ENCODE peak calls at places on chromosomes 13 and 19, in six cellular contexts. One of them, this sample, is unnamed.
A peak's percentile ranks its signal among the peaks of the same experiment; 100 is the strongest.

GRCh38 chr19:35822579-35822978 is 9.9 kb upstream of the PRODH2 start:
- DNase-seq in IMR-90: no peak
- DNase-seq in H1: no peak
- DNase-seq in mesenchymal stem cell: no peak
- DNase-seq in mesendoderm: no peak
- DNase-seq in H9: no peak
- DNase-seq in this sample: no peak

GRCh38 chr13:110132178-110132975 is 174.6 kb downstream of the COL4A1 start:
- DNase-seq in mesenchymal stem cell: peak; percentile 60
- DNase-seq in mesendoderm: no peak
- DNase-seq in H1: no peak
- DNase-seq in IMR-90: peak; percentile 50
- DNase-seq in H9: no peak
- DNase-seq in this sample: no peak

GRCh38 chr13:111339366-111340143 is 19.1 kb downstream of the TEX29 start:
- DNase-seq in H1: no peak
- DNase-seq in mesenchymal stem cell: no peak
- DNase-seq in H9: peak; percentile 23
- DNase-seq in mesendoderm: no peak
- DNase-seq in IMR-90: no peak
- DNase-seq in this sample: no peak

GRCh38 chr19:58091251-58091995 is 6.6 kb downstream of the ZSCAN18 start:
- DNase-seq in IMR-90: no peak
- DNase-seq in H9: no peak
- DNase-seq in H1: no peak
- DNase-seq in mesendoderm: peak; percentile 32
- DNase-seq in mesenchymal stem cell: no peak
- DNase-seq in this sample: no peak

GRCh38 chr13:34164585-34164984 is 346.6 kb downstream of the RFC3 start:
- DNase-seq in mesendoderm: no peak
- DNase-seq in H1: no peak
- DNase-seq in H9: no peak
- DNase-seq in mesenchymal stem cell: no peak
- DNase-seq in IMR-90: no peak
- DNase-seq in this sample: peak; percentile 26

GRCh38 chr13:102697929-102698648 is 3.2 kb upstream of the METTL21C start:
- DNase-seq in H9: no peak
- DNase-seq in IMR-90: no peak
- DNase-seq in mesendoderm: no peak
- DNase-seq in H1: no peak
- DNase-seq in mesenchymal stem cell: no peak
- DNase-seq in this sample: no peak

GRCh38 chr13:32659736-32660135 is 73.5 kb downstream of the PDS5B start:
- DNase-seq in H9: no peak
- DNase-seq in IMR-90: peak; percentile 25
- DNase-seq in mesendoderm: no peak
- DNase-seq in H1: no peak
- DNase-seq in mesenchymal stem cell: peak; percentile 16
- DNase-seq in this sample: no peak

GRCh38 chr13:80798576-80799133 is 457.7 kb upstream of the SPRY2 start:
- DNase-seq in H1: no peak
- DNase-seq in mesenchymal stem cell: peak; percentile 16
- DNase-seq in IMR-90: no peak
- DNase-seq in H9: no peak
- DNase-seq in mesendoderm: no peak
- DNase-seq in this sample: no peak

GRCh38 chr13:48902421-48902820 is 73.3 kb upstream of the FNDC3A start:
- DNase-seq in H9: peak; percentile 41
- DNase-seq in H1: no peak
- DNase-seq in mesenchymal stem cell: peak; percentile 12
- DNase-seq in IMR-90: peak; percentile 19
- DNase-seq in mesendoderm: peak; percentile 72
- DNase-seq in this sample: peak; percentile 26

GRCh38 chr13:38173403-38173802 is 176.2 kb upstream of the UFM1 start:
- DNase-seq in H9: peak; percentile 29
- DNase-seq in mesendoderm: peak; percentile 9
- DNase-seq in H1: no peak
- DNase-seq in IMR-90: no peak
- DNase-seq in mesenchymal stem cell: no peak
- DNase-seq in this sample: no peak
- H2BK15ac ChIP-seq in H9: no peak overlapping the region
- H2BK15ac ChIP-seq in mesendoderm: no peak overlapping the region
- H2BK15ac ChIP-seq in H1: no peak overlapping the region
- H2BK15ac ChIP-seq in IMR-90: no peak overlapping the region
- H2BK15ac ChIP-seq in mesenchymal stem cell: no peak overlapping the region
- H2BK15ac ChIP-seq in this sample: no peak overlapping the region

DNA sequence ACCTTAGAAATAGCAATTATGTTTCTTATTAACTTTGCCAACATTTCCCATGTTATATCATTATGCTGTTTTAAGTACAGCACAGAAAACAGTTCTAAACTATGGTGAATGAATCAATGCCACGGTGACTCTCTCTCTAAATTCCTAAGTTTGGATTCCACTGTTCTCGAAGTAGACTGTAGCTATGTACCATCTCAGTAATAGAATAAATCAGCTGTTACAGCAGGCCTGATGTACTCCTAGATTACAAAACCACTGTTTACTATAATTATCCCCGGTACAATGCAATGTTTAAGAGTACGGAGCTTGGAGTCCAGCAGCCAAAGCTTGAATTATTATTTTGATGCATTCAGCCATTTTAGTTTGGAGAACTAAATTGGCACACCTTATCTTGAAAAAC is 476.3 kb upstream of the SLITRK1 start:
- DNase-seq in H9: no peak
- DNase-seq in H1: no peak
- DNase-seq in mesenchymal stem cell: peak; percentile 2
- DNase-seq in mesendoderm: no peak
- DNase-seq in IMR-90: no peak
- DNase-seq in this sample: no peak
- H2BK15ac ChIP-seq in H9: no peak overlapping the region
- H2BK15ac ChIP-seq in H1: no peak overlapping the region
- H2BK15ac ChIP-seq in mesenchymal stem cell: no peak overlapping the region
- H2BK15ac ChIP-seq in mesendoderm: no peak overlapping the region
- H2BK15ac ChIP-seq in IMR-90: no peak overlapping the region
- H2BK15ac ChIP-seq in this sample: no peak overlapping the region

GRCh38 chr19:4878491-4878968 is 11.1 kb upstream of the PLIN3 start:
- DNase-seq in H1: peak; percentile 60
- DNase-seq in mesendoderm: no peak
- DNase-seq in IMR-90: no peak
- DNase-seq in H9: peak; percentile 31
- DNase-seq in mesenchymal stem cell: no peak
- DNase-seq in this sample: no peak
- H2BK15ac ChIP-seq in H1: no peak overlapping the region
- H2BK15ac ChIP-seq in mesendoderm: no peak overlapping the region
- H2BK15ac ChIP-seq in IMR-90: no peak overlapping the region
- H2BK15ac ChIP-seq in H9: no peak overlapping the region
- H2BK15ac ChIP-seq in mesenchymal stem cell: peak overlapping the region; percentile 36
- H2BK15ac ChIP-seq in this sample: peak overlapping the region; percentile 98

GRCh38 chr19:30780032-30780431 is 407.8 kb downstream of the ZNF536 start:
- DNase-seq in mesenchymal stem cell: no peak
- DNase-seq in H1: no peak
- DNase-seq in H9: no peak
- DNase-seq in IMR-90: no peak
- DNase-seq in mesendoderm: no peak
- DNase-seq in this sample: no peak

GRCh38 chr19:30780456-30780855 is 408.3 kb downstream of the ZNF536 start:
- DNase-seq in mesendoderm: no peak
- DNase-seq in H1: no peak
- DNase-seq in mesenchymal stem cell: no peak
- DNase-seq in IMR-90: no peak
- DNase-seq in H9: no peak
- DNase-seq in this sample: no peak

GRCh38 chr19:30781519-30781918 is 409.3 kb downstream of the ZNF536 start:
- DNase-seq in mesendoderm: no peak
- DNase-seq in mesenchymal stem cell: no peak
- DNase-seq in H9: no peak
- DNase-seq in IMR-90: no peak
- DNase-seq in H1: no peak
- DNase-seq in this sample: no peak

GRCh38 chr19:30778961-30779690 is 406.9 kb downstream of the ZNF536 start:
- DNase-seq in mesendoderm: no peak
- DNase-seq in H1: peak; percentile 1
- DNase-seq in mesenchymal stem cell: no peak
- DNase-seq in IMR-90: no peak
- DNase-seq in H9: no peak
- DNase-seq in this sample: no peak

DNA sequence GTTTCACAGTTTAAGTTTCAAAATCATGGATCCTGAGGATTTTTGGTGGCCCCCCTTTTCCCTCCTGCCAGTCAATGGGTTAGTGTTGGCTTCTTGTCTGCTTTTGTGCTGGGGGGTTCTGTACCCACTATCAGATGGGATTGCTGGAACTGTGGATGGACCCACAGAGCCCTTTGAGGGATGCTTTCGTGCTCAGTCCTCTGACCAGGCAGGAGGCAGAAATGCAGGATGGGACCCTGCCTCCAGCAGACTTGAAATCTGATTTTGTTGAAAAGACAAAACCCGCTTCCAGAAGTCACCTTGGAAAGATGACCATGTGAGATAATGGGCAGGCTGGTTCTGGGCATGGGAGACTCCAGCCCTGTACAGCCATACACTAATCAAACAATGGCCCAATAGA is 408.9 kb downstream of the ZNF536 start:
- DNase-seq in mesendoderm: no peak
- DNase-seq in H9: no peak
- DNase-seq in mesenchymal stem cell: no peak
- DNase-seq in H1: no peak
- DNase-seq in IMR-90: no peak
- DNase-seq in this sample: no peak
- H2BK15ac ChIP-seq in mesendoderm: no peak overlapping the region
- H2BK15ac ChIP-seq in H9: no peak overlapping the region
- H2BK15ac ChIP-seq in mesenchymal stem cell: no peak overlapping the region
- H2BK15ac ChIP-seq in H1: no peak overlapping the region
- H2BK15ac ChIP-seq in IMR-90: no peak overlapping the region
- H2BK15ac ChIP-seq in this sample: no peak overlapping the region

GRCh38 chr19:29586401-29586800 is 19.7 kb upstream of the POP4 start:
- DNase-seq in H1: no peak
- DNase-seq in H9: no peak
- DNase-seq in mesendoderm: no peak
- DNase-seq in IMR-90: no peak
- DNase-seq in mesenchymal stem cell: no peak
- DNase-seq in this sample: no peak

GRCh38 chr19:29588095-29588494 is 18.0 kb upstream of the POP4 start:
- DNase-seq in mesenchymal stem cell: no peak
- DNase-seq in H9: no peak
- DNase-seq in H1: no peak
- DNase-seq in IMR-90: no peak
- DNase-seq in mesendoderm: no peak
- DNase-seq in this sample: no peak

GRCh38 chr19:29590278-29590677 is 15.8 kb upstream of the POP4 start:
- DNase-seq in mesenchymal stem cell: no peak
- DNase-seq in H9: no peak
- DNase-seq in IMR-90: no peak
- DNase-seq in H1: no peak
- DNase-seq in mesendoderm: peak; percentile 27
- DNase-seq in this sample: no peak

GRCh38 chr19:29587518-29587986 is 18.5 kb upstream of the POP4 start:
- DNase-seq in mesenchymal stem cell: peak; percentile 11
- DNase-seq in H1: no peak
- DNase-seq in H9: no peak
- DNase-seq in mesendoderm: no peak
- DNase-seq in IMR-90: peak; percentile 38
- DNase-seq in this sample: no peak

GRCh38 chr19:29587059-29587458 is 19.0 kb upstream of the POP4 start:
- DNase-seq in mesendoderm: no peak
- DNase-seq in IMR-90: no peak
- DNase-seq in mesenchymal stem cell: no peak
- DNase-seq in H1: no peak
- DNase-seq in H9: no peak
- DNase-seq in this sample: no peak
- H2BK15ac ChIP-seq in mesendoderm: no peak overlapping the region
- H2BK15ac ChIP-seq in IMR-90: no peak overlapping the region
- H2BK15ac ChIP-seq in mesenchymal stem cell: no peak overlapping the region
- H2BK15ac ChIP-seq in H1: no peak overlapping the region
- H2BK15ac ChIP-seq in H9: no peak overlapping the region
- H2BK15ac ChIP-seq in this sample: no peak overlapping the region

DNA sequence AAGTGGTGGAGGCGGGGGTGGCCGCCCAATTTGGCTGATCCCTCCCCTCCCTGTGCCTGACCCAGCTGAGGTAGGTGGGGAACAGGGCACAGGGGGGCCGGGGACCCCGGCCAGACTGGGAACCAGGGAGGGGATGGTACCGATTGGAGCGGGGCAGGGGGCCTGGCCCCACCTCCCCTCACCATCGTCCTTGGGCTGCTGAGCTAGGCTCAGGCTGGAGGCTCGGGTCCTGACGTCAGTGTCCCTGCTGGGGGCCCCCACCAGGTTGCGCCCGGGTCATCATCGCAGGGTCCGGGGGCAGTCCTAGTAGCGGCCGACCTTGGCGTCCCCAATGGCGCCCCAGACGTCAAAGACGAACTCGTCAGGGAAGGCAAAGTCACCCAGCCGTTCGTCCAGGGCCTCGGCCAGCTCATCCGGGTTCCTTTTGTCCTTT is 3.0 kb upstream of the PTGER1 start:
- DNase-seq in mesenchymal stem cell: no peak
- DNase-seq in H9: no peak
- DNase-seq in IMR-90: no peak
- DNase-seq in mesendoderm: no peak
- DNase-seq in H1: no peak
- DNase-seq in this sample: no peak
- H2BK15ac ChIP-seq in mesenchymal stem cell: no peak overlapping the region
- H2BK15ac ChIP-seq in H9: no peak overlapping the region
- H2BK15ac ChIP-seq in IMR-90: no peak overlapping the region
- H2BK15ac ChIP-seq in mesendoderm: no peak overlapping the region
- H2BK15ac ChIP-seq in H1: no peak overlapping the region
- H2BK15ac ChIP-seq in this sample: no peak overlapping the region

DNA sequence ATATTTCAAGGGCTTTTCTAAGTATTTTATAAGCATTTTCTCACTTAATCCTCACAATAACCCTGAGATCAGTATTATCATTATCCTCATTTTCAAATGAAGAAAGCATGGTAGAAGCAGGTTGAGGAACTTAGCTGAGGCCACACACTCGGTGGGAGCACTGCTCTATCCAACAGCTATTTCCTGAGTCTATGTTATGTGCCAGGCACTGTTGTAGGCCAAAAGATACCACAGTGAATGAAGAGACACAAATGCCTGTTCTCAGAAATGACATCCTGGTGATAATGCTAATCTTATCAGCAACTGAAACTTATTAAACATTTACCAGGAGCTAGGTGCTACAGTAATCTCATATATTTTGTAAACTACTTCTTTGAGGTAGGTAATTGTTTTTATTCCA is 553.9 kb upstream of the ARGLU1 start:
- DNase-seq in mesenchymal stem cell: no peak
- DNase-seq in mesendoderm: peak; percentile 25
- DNase-seq in IMR-90: no peak
- DNase-seq in H9: no peak
- DNase-seq in H1: no peak
- DNase-seq in this sample: no peak
- H2BK15ac ChIP-seq in mesenchymal stem cell: no peak overlapping the region
- H2BK15ac ChIP-seq in mesendoderm: no peak overlapping the region
- H2BK15ac ChIP-seq in IMR-90: no peak overlapping the region
- H2BK15ac ChIP-seq in H9: no peak overlapping the region
- H2BK15ac ChIP-seq in H1: no peak overlapping the region
- H2BK15ac ChIP-seq in this sample: no peak overlapping the region

This sample was measured in neuronal stem cell.